ENCODE peak calls at places on chromosomes 7 and 10, in seven cellular contexts. V is activated effector memory CD4-positive, alpha-beta T cell treated with anti-CD3 and anti-CD28 coated beads, Interleukin-2, amount 50 U/mL, for 16 hours; Z is GF-D8; H is astrocyte; T is caudate nucleus; A is cardiac fibroblast; N is stimulated activated CD4-positive, alpha-beta T cell treated with anti-CD3 and anti-CD28 coated beads, Interleukin-12 subunit alpha, Interleukin-12 subunit beta, amount 100 ng/mL, for 4 hours. I is an unnamed sample.

GRCh38 chr10:101120884-101121660 is 10.0 kb upstream of the TLX1 start:
- DNase-seq in V (peak; percentile 76), Z (no peak), H (no peak), T (no peak), A (no peak), N (peak; percentile 40), I (no peak)

GRCh38 chr10:27104919-27105318 is 4.6 kb upstream of the ANKRD26 start:
- DNase-seq in V (no peak), Z (no peak), H (no peak), T (no peak), A (no peak), N (no peak), I (no peak)

GRCh38 chr7:139774376-139774775 is 3.4 kb downstream of the HIPK2 start:
- DNase-seq in V (no peak), Z (no peak), H (peak; percentile 92), T (no peak), A (peak; percentile 47), N (no peak), I (peak; percentile 70)

GRCh38 chr10:30417301-30417700 is 16.7 kb upstream of the MAP3K8 start:
- DNase-seq in V (no peak), Z (peak; percentile 19), H (no peak), T (no peak), A (no peak), N (no peak), I (no peak)

GRCh38 chr10:83592337-83592935 is 546.9 kb upstream of the GHITM start:
- DNase-seq in V (no peak), Z (no peak), H (no peak), T (no peak), A (no peak), N (no peak), I (no peak)

GRCh38 chr7:141071855-141072547 is 1.9 kb upstream of the TMEM178B start:
- DNase-seq in V (no peak), Z (no peak), H (no peak), T (no peak), A (no peak), N (no peak), I (no peak)

GRCh38 chr7:43735802-43736603 is 6.7 kb upstream of the COA1 start:
- DNase-seq in V (no peak), Z (peak; percentile 64), H (peak; percentile 32), T (no peak), A (peak; percentile 55), N (no peak), I (peak; percentile 4)

GRCh38 chr10:30509508-30509907 is 75.5 kb downstream of the MAP3K8 start:
- DNase-seq in V (no peak), Z (peak; percentile 24), H (no peak), T (no peak), A (peak; percentile 37), N (no peak), I (no peak)

GRCh38 chr7:101378808-101379207 is 16.1 kb downstream of the COL26A1 start:
- DNase-seq in V (no peak), Z (no peak), H (no peak), T (no peak), A (peak; percentile 40), N (no peak), I (no peak)

GRCh38 chr7:4745971-4746919 is 29.2 kb upstream of the AP5Z1 start:
- DNase-seq in V (no peak), Z (no peak), H (peak; percentile 48), T (no peak), A (peak; percentile 77), N (no peak), I (peak; percentile 72)

GRCh38 chr7:69840248-69840647 is 242.0 kb downstream of the AUTS2 start:
- DNase-seq in V (no peak), Z (no peak), H (peak; percentile 84), T (no peak), A (peak; percentile 36), N (no peak), I (peak; percentile 4)

GRCh38 chr10:28676297-28676967 is 889 bp upstream of the BAMBI start:
- DNase-seq in V (peak; percentile 67), Z (no peak), H (no peak), T (no peak), A (no peak), N (no peak), I (no peak)

GRCh38 chr10:16646474-16647059 is 124.9 kb upstream of the C1QL3 start:
- DNase-seq in V (no peak), Z (peak; percentile 33), H (peak; percentile 78), T (no peak), A (peak; percentile 17), N (no peak), I (no peak)

GRCh38 chr7:92953657-92954056 is 117.3 kb upstream of the CDK6 start:
- DNase-seq in V (no peak), Z (no peak), H (no peak), T (no peak), A (no peak), N (no peak), I (no peak)

GRCh38 chr10:124332426-124332825 is 86.3 kb downstream of the OAT start:
- DNase-seq in V (no peak), Z (no peak), H (peak; percentile 41), T (no peak), A (no peak), N (no peak), I (peak; percentile 30)

GRCh38 chr10:64113375-64113774 is 592.2 kb downstream of the REEP3 start:
- DNase-seq in V (no peak), Z (no peak), H (no peak), T (no peak), A (no peak), N (no peak), I (no peak)

I was measured in kidney glomerular epithelial cell.